ENCODE peak calls at places on chromosome 22, in five cellular contexts. One of them, this sample, is unnamed.

GRCh38 chr22:29022101-29022817 is 39.4 kb downstream of the C22orf31 start:
- DNase-seq in dorsolateral prefrontal cortex: no peak
- DNase-seq in PC-3: no peak
- DNase-seq in DND-41: no peak
- DNase-seq in BJ: no peak
- DNase-seq in this sample: no peak

GRCh38 chr22:36350751-36351594 is 36.8 kb downstream of the MYH9 start:
- DNase-seq in dorsolateral prefrontal cortex: peak; percentile 48
- DNase-seq in PC-3: peak; percentile 48
- DNase-seq in DND-41: no peak
- DNase-seq in BJ: no peak
- DNase-seq in this sample: no peak

GRCh38 chr22:42282252-42282942 is 11.9 kb upstream of the TCF20 start:
- DNase-seq in dorsolateral prefrontal cortex: no peak
- DNase-seq in PC-3: no peak
- DNase-seq in DND-41: no peak
- DNase-seq in BJ: no peak
- DNase-seq in this sample: no peak

GRCh38 chr22:28013611-28014010 is 94.6 kb upstream of the PITPNB start:
- DNase-seq in dorsolateral prefrontal cortex: no peak
- DNase-seq in PC-3: no peak
- DNase-seq in DND-41: no peak
- DNase-seq in BJ: no peak
- DNase-seq in this sample: no peak

GRCh38 chr22:38866024-38866398 is 6.0 kb downstream of the CBX6 start:
- DNase-seq in dorsolateral prefrontal cortex: no peak
- DNase-seq in PC-3: no peak
- DNase-seq in DND-41: no peak
- DNase-seq in BJ: no peak
- DNase-seq in this sample: no peak

GRCh38 chr22:36541831-36542391 is 12.9 kb upstream of the EIF3D start:
- DNase-seq in dorsolateral prefrontal cortex: peak; percentile 50
- DNase-seq in PC-3: peak; percentile 94
- DNase-seq in DND-41: no peak
- DNase-seq in BJ: peak; percentile 65
- DNase-seq in this sample: peak; percentile 69

GRCh38 chr22:35972559-35972958 is 56.1 kb downstream of the RBFOX2 start:
- DNase-seq in dorsolateral prefrontal cortex: no peak
- DNase-seq in PC-3: peak; percentile 53
- DNase-seq in DND-41: no peak
- DNase-seq in BJ: no peak
- DNase-seq in this sample: peak; percentile 62

GRCh38 chr22:42905217-42905616 is 48.1 kb upstream of the ARFGAP3 start:
- DNase-seq in dorsolateral prefrontal cortex: no peak
- DNase-seq in PC-3: no peak
- DNase-seq in DND-41: no peak
- DNase-seq in BJ: no peak
- DNase-seq in this sample: no peak

GRCh38 chr22:32473388-32473952 is 1.1 kb upstream of the FBXO7 start:
- DNase-seq in dorsolateral prefrontal cortex: no peak
- DNase-seq in PC-3: peak; percentile 71
- DNase-seq in DND-41: peak; percentile 35
- DNase-seq in BJ: no peak
- DNase-seq in this sample: peak; percentile 67

GRCh38 chr22:23144432-23144831 is 845 bp upstream of the RAB36 start:
- DNase-seq in dorsolateral prefrontal cortex: no peak
- DNase-seq in PC-3: no peak
- DNase-seq in DND-41: no peak
- DNase-seq in BJ: no peak
- DNase-seq in this sample: no peak

GRCh38 chr22:27181537-27181936 is 524.1 kb downstream of the MIAT start:
- DNase-seq in dorsolateral prefrontal cortex: no peak
- DNase-seq in PC-3: no peak
- DNase-seq in DND-41: no peak
- DNase-seq in BJ: no peak
- DNase-seq in this sample: no peak

GRCh38 chr22:30602049-30602448 is 4.9 kb upstream of the TCN2 start:
- DNase-seq in dorsolateral prefrontal cortex: no peak
- DNase-seq in PC-3: peak; percentile 45
- DNase-seq in DND-41: no peak
- DNase-seq in BJ: no peak
- DNase-seq in this sample: peak; percentile 47

GRCh38 chr22:24424001-24424900 is 3.1 kb upstream of the ADORA2A start:
- DNase-seq in dorsolateral prefrontal cortex: no peak
- DNase-seq in PC-3: no peak
- DNase-seq in DND-41: no peak
- DNase-seq in BJ: no peak
- DNase-seq in this sample: no peak

GRCh38 chr22:17796695-17797094 is 22.4 kb upstream of the BID start:
- DNase-seq in dorsolateral prefrontal cortex: no peak
- DNase-seq in PC-3: no peak
- DNase-seq in DND-41: no peak
- DNase-seq in BJ: no peak
- DNase-seq in this sample: no peak

GRCh38 chr22:24697671-24698082 is 76.8 kb downstream of the PIWIL3 start:
- DNase-seq in dorsolateral prefrontal cortex: no peak
- DNase-seq in PC-3: no peak
- DNase-seq in DND-41: peak; percentile 42
- DNase-seq in BJ: no peak
- DNase-seq in this sample: no peak

GRCh38 chr22:23828800-23829680 is 9.8 kb downstream of the DERL3 start:
- DNase-seq in dorsolateral prefrontal cortex: no peak
- DNase-seq in PC-3: no peak
- DNase-seq in DND-41: no peak
- DNase-seq in BJ: no peak
- DNase-seq in this sample: no peak

GRCh38 chr22:36770116-36770945 is 5.6 kb downstream of the IFT27 start:
- DNase-seq in dorsolateral prefrontal cortex: no peak
- DNase-seq in PC-3: no peak
- DNase-seq in DND-41: no peak
- DNase-seq in BJ: no peak
- DNase-seq in this sample: no peak

GRCh38 chr22:24926849-24927579 is 19.5 kb downstream of the LHFPL7 start:
- DNase-seq in dorsolateral prefrontal cortex: no peak
- DNase-seq in PC-3: peak; percentile 30
- DNase-seq in DND-41: no peak
- DNase-seq in BJ: no peak
- DNase-seq in this sample: peak; percentile 18

GRCh38 chr22:32847067-32847491 is 45.6 kb downstream of the TIMP3 start:
- DNase-seq in dorsolateral prefrontal cortex: no peak
- DNase-seq in PC-3: no peak
- DNase-seq in DND-41: no peak
- DNase-seq in BJ: no peak
- DNase-seq in this sample: no peak

GRCh38 chr22:29907753-29908515 is 25.0 kb downstream of the MTMR3 start:
- DNase-seq in dorsolateral prefrontal cortex: no peak
- DNase-seq in PC-3: peak; percentile 98
- DNase-seq in DND-41: peak; percentile 11
- DNase-seq in BJ: peak; percentile 76
- DNase-seq in this sample: peak; percentile 89

GRCh38 chr22:36319595-36320497 is 66.9 kb downstream of the APOL1 start:
- DNase-seq in dorsolateral prefrontal cortex: no peak
- DNase-seq in PC-3: no peak
- DNase-seq in DND-41: no peak
- DNase-seq in BJ: no peak
- DNase-seq in this sample: no peak

GRCh38 chr22:29215012-29215860 is 9.5 kb downstream of the EMID1 start:
- DNase-seq in dorsolateral prefrontal cortex: no peak
- DNase-seq in PC-3: no peak
- DNase-seq in DND-41: no peak
- DNase-seq in BJ: no peak
- DNase-seq in this sample: no peak

GRCh38 chr22:26714971-26715370 is 57.6 kb downstream of the MIAT start:
- DNase-seq in dorsolateral prefrontal cortex: no peak
- DNase-seq in PC-3: no peak
- DNase-seq in DND-41: no peak
- DNase-seq in BJ: no peak
- DNase-seq in this sample: no peak

GRCh38 chr22:40425082-40425481 is 54.7 kb downstream of the SGSM3 start:
- DNase-seq in dorsolateral prefrontal cortex: peak; percentile 29
- DNase-seq in PC-3: no peak
- DNase-seq in DND-41: no peak
- DNase-seq in BJ: no peak
- DNase-seq in this sample: no peak

GRCh38 chr22:25051983-25052710 is 99.6 kb downstream of the KIAA1671 start:
- DNase-seq in dorsolateral prefrontal cortex: no peak
- DNase-seq in PC-3: no peak
- DNase-seq in DND-41: no peak
- DNase-seq in BJ: no peak
- DNase-seq in this sample: no peak

GRCh38 chr22:32684822-32685187 is 116.7 kb upstream of the TIMP3 start:
- DNase-seq in dorsolateral prefrontal cortex: no peak
- DNase-seq in PC-3: no peak
- DNase-seq in DND-41: no peak
- DNase-seq in BJ: no peak
- DNase-seq in this sample: peak; percentile 75

GRCh38 chr22:35434061-35434750 is 34.3 kb downstream of the MCM5 start:
- DNase-seq in dorsolateral prefrontal cortex: no peak
- DNase-seq in PC-3: no peak
- DNase-seq in DND-41: no peak
- DNase-seq in BJ: no peak
- DNase-seq in this sample: no peak

GRCh38 chr22:41966607-41967240 is 2.5 kb upstream of the SEPTIN3 start:
- DNase-seq in dorsolateral prefrontal cortex: peak; percentile 60
- DNase-seq in PC-3: peak; percentile 80
- DNase-seq in DND-41: peak; percentile 43
- DNase-seq in BJ: peak; percentile 56
- DNase-seq in this sample: peak; percentile 86

GRCh38 chr22:26597026-26597425 is 7.1 kb upstream of the TPST2 start:
- DNase-seq in dorsolateral prefrontal cortex: no peak
- DNase-seq in PC-3: no peak
- DNase-seq in DND-41: no peak
- DNase-seq in BJ: no peak
- DNase-seq in this sample: no peak

GRCh38 chr22:35023692-35024363 is 42.1 kb upstream of the ISX start:
- DNase-seq in dorsolateral prefrontal cortex: peak; percentile 82
- DNase-seq in PC-3: peak; percentile 44
- DNase-seq in DND-41: peak; percentile 5
- DNase-seq in BJ: no peak
- DNase-seq in this sample: peak; percentile 8

GRCh38 chr22:46569055-46569847 is 31.8 kb upstream of the CELSR1 start:
- DNase-seq in dorsolateral prefrontal cortex: no peak
- DNase-seq in PC-3: no peak
- DNase-seq in DND-41: no peak
- DNase-seq in BJ: no peak
- DNase-seq in this sample: no peak

GRCh38 chr22:30004101-30004500 is 76.2 kb upstream of the HORMAD2 start:
- DNase-seq in dorsolateral prefrontal cortex: no peak
- DNase-seq in PC-3: no peak
- DNase-seq in DND-41: no peak
- DNase-seq in BJ: no peak
- DNase-seq in this sample: no peak

GRCh38 chr22:21697866-21698265 is 32.1 kb downstream of the PPIL2 start:
- DNase-seq in dorsolateral prefrontal cortex: no peak
- DNase-seq in PC-3: no peak
- DNase-seq in DND-41: no peak
- DNase-seq in BJ: peak; percentile 34
- DNase-seq in this sample: no peak

DNA sequence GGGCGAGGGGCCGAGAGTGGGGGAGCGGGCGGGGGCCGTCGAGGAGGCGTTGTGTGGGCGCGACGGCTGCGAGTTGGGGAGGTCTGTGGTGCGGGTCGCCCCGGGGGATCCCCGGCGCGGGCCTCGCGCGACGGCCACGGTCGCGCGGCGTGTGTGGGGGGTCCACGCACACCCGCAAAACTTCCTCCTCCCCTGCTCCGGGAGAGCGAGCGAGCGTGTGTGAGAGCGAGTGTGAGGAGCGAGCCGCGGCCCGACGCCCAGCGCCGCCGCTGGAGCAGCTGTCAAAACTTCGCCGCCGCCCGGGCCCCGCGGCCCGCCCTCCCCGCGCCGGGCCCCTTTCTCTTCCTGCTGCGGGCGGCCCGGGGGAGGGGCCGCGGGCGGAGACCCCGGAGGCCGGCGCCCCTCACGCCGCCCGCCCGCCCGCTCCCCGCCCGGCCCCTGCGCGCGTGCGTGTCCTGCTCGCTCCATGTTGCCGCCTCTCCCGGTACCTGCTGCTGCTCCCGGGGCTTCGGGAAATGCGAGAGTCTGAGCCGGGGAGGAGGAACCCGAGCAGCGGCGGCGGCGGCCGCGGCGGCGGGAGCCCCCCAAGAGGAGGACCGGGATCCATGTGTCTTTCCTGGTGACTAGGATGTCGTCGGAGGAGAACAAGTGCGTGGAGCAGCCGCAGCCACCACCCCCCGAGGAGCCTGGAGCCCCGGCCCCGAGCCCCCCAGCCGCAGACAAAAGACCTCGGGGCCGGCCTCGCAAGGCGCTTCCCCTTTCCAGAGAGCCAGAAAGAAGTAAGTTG is 9.0 kb upstream of the CCT8L2 start:
- DNase-seq in dorsolateral prefrontal cortex: no peak
- DNase-seq in PC-3: no peak
- DNase-seq in DND-41: peak; percentile 74
- DNase-seq in BJ: no peak
- DNase-seq in this sample: no peak
- H3K4me3 ChIP-seq in dorsolateral prefrontal cortex: peak overlapping the region; percentile 53
- H3K4me3 ChIP-seq in PC-3: no peak overlapping the region
- H3K4me3 ChIP-seq in DND-41: peak overlapping the region; percentile 81
- H3K4me3 ChIP-seq in BJ: peak overlapping the region; percentile 25
- H3K4me3 ChIP-seq in this sample: no peak overlapping the region

GRCh38 chr22:19117111-19117512 is 5.1 kb downstream of the DGCR2 start:
- DNase-seq in dorsolateral prefrontal cortex: no peak
- DNase-seq in PC-3: no peak
- DNase-seq in DND-41: no peak
- DNase-seq in BJ: no peak
- DNase-seq in this sample: no peak
- TF ChIP-seq CTCF in dorsolateral prefrontal cortex: no peak
- TF ChIP-seq CTCF in PC-3: no peak
- TF ChIP-seq CTCF in DND-41: no peak
- TF ChIP-seq CTCF in BJ: no peak
- TF ChIP-seq CTCF in this sample: no peak

GRCh38 chr22:19177164-19178064 is 1.1 kb downstream of the SLC25A1 start:
- DNase-seq in dorsolateral prefrontal cortex: no peak
- DNase-seq in PC-3: no peak
- DNase-seq in DND-41: no peak
- DNase-seq in BJ: no peak
- DNase-seq in this sample: no peak

GRCh38 chr22:19175026-19175601 is 3.4 kb downstream of the SLC25A1 start:
- DNase-seq in dorsolateral prefrontal cortex: no peak
- DNase-seq in PC-3: no peak
- DNase-seq in DND-41: no peak
- DNase-seq in BJ: no peak
- DNase-seq in this sample: no peak

GRCh38 chr22:19176732-19177131 is 1.8 kb downstream of the SLC25A1 start:
- DNase-seq in dorsolateral prefrontal cortex: no peak
- DNase-seq in PC-3: no peak
- DNase-seq in DND-41: no peak
- DNase-seq in BJ: no peak
- DNase-seq in this sample: no peak

GRCh38 chr22:19175602-19176174 is 2.8 kb downstream of the SLC25A1 start:
- DNase-seq in dorsolateral prefrontal cortex: no peak
- DNase-seq in PC-3: no peak
- DNase-seq in DND-41: no peak
- DNase-seq in BJ: no peak
- DNase-seq in this sample: no peak

GRCh38 chr22:19176175-19176630 is 2.3 kb downstream of the SLC25A1 start:
- DNase-seq in dorsolateral prefrontal cortex: no peak
- DNase-seq in PC-3: no peak
- DNase-seq in DND-41: no peak
- DNase-seq in BJ: no peak
- DNase-seq in this sample: no peak
- H3K4me3 ChIP-seq in dorsolateral prefrontal cortex: no peak overlapping the region
- H3K4me3 ChIP-seq in PC-3: no peak overlapping the region
- H3K4me3 ChIP-seq in DND-41: peak overlapping the region; percentile 68
- H3K4me3 ChIP-seq in BJ: no peak overlapping the region
- H3K4me3 ChIP-seq in this sample: no peak overlapping the region

GRCh38 chr22:37818397-37819099 is 4.6 kb upstream of the GALR3 start:
- DNase-seq in dorsolateral prefrontal cortex: peak; percentile 64
- DNase-seq in PC-3: no peak
- DNase-seq in DND-41: no peak
- DNase-seq in BJ: no peak
- DNase-seq in this sample: peak; percentile 59
- TF ChIP-seq CTCF in dorsolateral prefrontal cortex: peak; percentile 35
- TF ChIP-seq CTCF in PC-3: no peak
- TF ChIP-seq CTCF in DND-41: no peak
- TF ChIP-seq CTCF in BJ: peak; percentile 53
- TF ChIP-seq CTCF in this sample: peak; percentile 33